ENCODE peak calls at places on chromosomes 5 and 9, in ten cellular contexts. W is cardiac muscle cell; K is stimulated activated CD8-positive, alpha-beta memory T cell treated with anti-CD3 and anti-CD28 coated beads, Interleukin-7, amount 100 ng/mL, for 24 hours; Z is GM04504; S is B cell; T is lower lobe of right lung; D is fibroblast of pulmonary artery; B is fibroblast of lung; Q is dermis blood vessel endothelial cell; G is HEK293T. N is an unnamed sample.

GRCh38 chr5:95327211-95327610 is 42.3 kb upstream of the MCTP1 start:
- DNase-seq in B (peak; percentile 31), K (no peak), D (no peak), Q (peak; percentile 24), S (no peak), G (no peak), T (no peak), W (no peak), Z (no peak), N (no peak)

GRCh38 chr5:15719784-15720183 is 219.8 kb downstream of the FBXL7 start:
- DNase-seq in W (no peak), T (no peak), Z (peak; percentile 20), G (no peak), Q (peak; percentile 47), K (no peak), D (peak; percentile 20), S (no peak), B (no peak), N (no peak)

GRCh38 chr9:6787793-6788174 is 30.0 kb downstream of the KDM4C start:
- DNase-seq in S (no peak), D (peak; percentile 4), Q (no peak), Z (no peak), W (no peak), G (no peak), K (no peak), T (no peak), B (no peak), N (no peak)

GRCh38 chr9:13873212-13873611 is 440.7 kb downstream of the NFIB start:
- DNase-seq in B (no peak), W (no peak), T (no peak), D (no peak), S (no peak), Z (no peak), Q (no peak), K (no peak), G (no peak), N (no peak)

GRCh38 chr9:73916016-73916673 is 581.0 kb upstream of the RORB start:
- DNase-seq in D (peak; percentile 2), Z (no peak), W (peak; percentile 59), K (no peak), Q (no peak), G (peak; percentile 15), B (peak; percentile 12), T (no peak), S (no peak), N (peak; percentile 30)

GRCh38 chr9:129669141-129669718 is 3.8 kb downstream of the PRRX2 start:
- DNase-seq in D (no peak), S (no peak), T (no peak), W (no peak), G (no peak), B (peak; percentile 92), Q (peak; percentile 19), Z (peak; percentile 60), K (no peak), N (no peak)

GRCh38 chr5:56817306-56817986 is 2.1 kb downstream of the MAP3K1 start:
- DNase-seq in T (no peak), G (no peak), K (no peak), Q (peak; percentile 30), D (no peak), W (no peak), Z (no peak), S (no peak), B (no peak), N (no peak)

GRCh38 chr9:80789831-80790230 is 899.5 kb downstream of the TLE1 start:
- DNase-seq in Z (no peak), S (no peak), K (no peak), W (no peak), Q (no peak), D (no peak), G (no peak), B (peak; percentile 69), T (no peak), N (no peak)

GRCh38 chr9:131715906-131716305 is 24.0 kb downstream of the RAPGEF1 start:
- DNase-seq in D (peak; percentile 70), B (no peak), T (no peak), G (no peak), Q (peak; percentile 86), K (no peak), W (no peak), Z (no peak), S (no peak), N (no peak)

GRCh38 chr9:124220551-124221451 is 36.9 kb upstream of the NEK6 start:
- DNase-seq in K (no peak), Z (no peak), W (no peak), G (no peak), S (no peak), Q (peak; percentile 77), T (no peak), B (peak; percentile 48), D (peak; percentile 73), N (peak; percentile 31)

GRCh38 chr5:168708301-168708695 is 129.1 kb upstream of the PANK3 start:
- DNase-seq in T (no peak), K (no peak), W (no peak), Q (no peak), B (no peak), Z (no peak), S (no peak), G (no peak), D (no peak), N (no peak)

GRCh38 chr5:367358-368130 is 46.0 kb downstream of the AHRR start:
- DNase-seq in Q (no peak), Z (no peak), W (no peak), D (no peak), S (no peak), T (peak; percentile 43), G (no peak), B (peak; percentile 28), K (no peak), N (no peak)

GRCh38 chr9:109319631-109320233 is 1.1 kb downstream of the EPB41L4B start:
- DNase-seq in Z (no peak), K (no peak), G (no peak), T (peak; percentile 53), B (no peak), W (no peak), D (no peak), S (peak; percentile 38), Q (no peak), N (peak; percentile 42)

GRCh38 chr5:32536246-32536645 is 49.1 kb upstream of the SUB1 start:
- DNase-seq in W (no peak), K (no peak), S (no peak), G (no peak), Q (no peak), D (no peak), T (no peak), B (no peak), Z (no peak), N (no peak)

N was measured in WERI-Rb-1.